ENCODE peak calls at places on chromosomes 5 and 9, in six cellular contexts. G is AG08395; H is AG04450; F is CD8-positive, alpha-beta memory T cell; X is HT1080; C is pancreas. R is an unnamed sample.

GRCh38 chr5:113311301-113311700 is 123.5 kb downstream of the TSSK1B start:
- DNase-seq in C (no peak), X (no peak), H (no peak), F (no peak), G (no peak), R (no peak)

GRCh38 chr5:55407059-55407684 is 99.4 kb downstream of the MTREX start:
- DNase-seq in H (peak; percentile 34), C (no peak), F (no peak), X (no peak), G (peak; percentile 67), R (peak; percentile 9)

GRCh38 chr9:133750927-133751649 is 12.9 kb upstream of the SARDH start:
- DNase-seq in G (no peak), X (no peak), F (no peak), C (peak; percentile 8), H (no peak), R (no peak)

GRCh38 chr5:149140197-149141002 is 893 bp upstream of the ABLIM3 start:
- DNase-seq in F (no peak), H (no peak), G (no peak), X (no peak), C (no peak), R (no peak)

GRCh38 chr5:116225318-116225717 is 140.5 kb downstream of the COMMD10 start:
- DNase-seq in X (no peak), G (no peak), H (no peak), F (no peak), C (no peak), R (no peak)

GRCh38 chr5:112738180-112738560 is 485 bp downstream of the APC start:
- DNase-seq in C (no peak), F (no peak), X (peak; percentile 23), G (peak; percentile 3), H (no peak), R (no peak)

GRCh38 chr5:9265391-9266287 is 280.2 kb downstream of the SEMA5A start:
- DNase-seq in F (no peak), H (peak; percentile 91), C (no peak), G (peak; percentile 94), X (peak; percentile 98), R (peak; percentile 88)

GRCh38 chr9:135291165-135291564 is 188.4 kb upstream of the PPP1R26 start:
- DNase-seq in H (no peak), C (peak; percentile 25), F (no peak), X (no peak), G (no peak), R (no peak)

GRCh38 chr5:8861764-8862163 is 684.1 kb downstream of the SEMA5A start:
- DNase-seq in G (no peak), C (no peak), H (no peak), F (no peak), X (no peak), R (no peak)

GRCh38 chr9:99650187-99650874 is 171.4 kb upstream of the NR4A3 start:
- DNase-seq in F (no peak), C (no peak), G (no peak), H (no peak), X (no peak), R (no peak)

GRCh38 chr9:75601280-75601679 is 289.2 kb upstream of the PCSK5 start:
- DNase-seq in C (no peak), X (peak; percentile 7), G (no peak), F (no peak), H (no peak), R (no peak)

GRCh38 chr5:148387325-148387724 is 3.6 kb downstream of the FBXO38 start:
- DNase-seq in C (no peak), F (no peak), X (peak; percentile 41), H (peak; percentile 70), G (peak; percentile 48), R (no peak)